ENCODE peak calls at places on chromosomes 6 and 20, in six cellular contexts. T is colonic mucosa, K is esophagus muscularis mucosa, J is choroid plexus epithelial cell, Z is heart left ventricle, A is endothelial cell. P is an unnamed sample.

GRCh38 chr6:63049216-63049615 is 162.1 kb upstream of the FKBP1C start:
- DNase-seq in T (no peak), K (no peak), J (no peak), Z (no peak), A (no peak), P (no peak)

GRCh38 chr6:36970892-36971842 is 14.8 kb downstream of the MTCH1 start:
- DNase-seq in T (no peak), K (no peak), J (no peak), Z (no peak), A (no peak), P (no peak)

GRCh38 chr6:6811151-6812002 is 222.9 kb downstream of the LY86 start:
- DNase-seq in T (peak), K (no peak), J (peak), Z (no peak), A (peak), P (no peak)

GRCh38 chr6:136411028-136411329 is 121.3 kb upstream of the BCLAF1 start:
- DNase-seq in T (no peak), K (no peak), J (no peak), Z (no peak), A (no peak), P (no peak)

GRCh38 chr6:138257638-138258040 is 39.3 kb upstream of the PBOV1 start:
- DNase-seq in T (no peak), K (no peak), J (no peak), Z (no peak), A (no peak), P (no peak)

GRCh38 chr20:37335642-37336368 is 10.1 kb upstream of the SRC start:
- DNase-seq in T (no peak), K (no peak), J (peak), Z (no peak), A (no peak), P (no peak)

GRCh38 chr20:44123874-44124535 is 63.0 kb downstream of the JPH2 start:
- DNase-seq in T (no peak), K (no peak), J (no peak), Z (no peak), A (no peak), P (no peak)

GRCh38 chr20:3367125-3367524 is 40.3 kb downstream of the DNAAF9 start:
- DNase-seq in T (no peak), K (no peak), J (no peak), Z (no peak), A (no peak), P (no peak)

GRCh38 chr6:80214436-80215022 is 108.1 kb downstream of the BCKDHB start:
- DNase-seq in T (peak), K (no peak), J (peak), Z (no peak), A (peak), P (peak)

GRCh38 chr6:12748815-12749521 is 32.4 kb downstream of the PHACTR1 start:
- DNase-seq in T (no peak), K (no peak), J (no peak), Z (no peak), A (peak), P (peak)

GRCh38 chr6:16130437-16130891 is 1.6 kb downstream of the MYLIP start:
- DNase-seq in T (peak), K (no peak), J (peak), Z (no peak), A (no peak), P (no peak)

GRCh38 chr20:3494218-3494617 is 23.4 kb downstream of the ATRN start:
- DNase-seq in T (no peak), K (no peak), J (no peak), Z (no peak), A (no peak), P (no peak)

GRCh38 chr20:39676857-39677351 is 714.8 kb downstream of the DHX35 start:
- DNase-seq in T (peak), K (no peak), J (no peak), Z (no peak), A (no peak), P (no peak)

GRCh38 chr6:33438978-33439594 is 15.3 kb upstream of the ZBTB9 start:
- DNase-seq in T (no peak), K (no peak), J (no peak), Z (no peak), A (no peak), P (no peak)

GRCh38 chr6:51025082-51025777 is 206.6 kb downstream of the TFAP2B start:
- DNase-seq in T (no peak), K (no peak), J (no peak), Z (no peak), A (no peak), P (no peak)

GRCh38 chr6:32816746-32817204 is at the start of gene HLA-DOB:
- DNase-seq in T (no peak), K (peak), J (peak), Z (no peak), A (no peak), P (no peak)

GRCh38 chr6:105458552-105458951 is 55.7 kb upstream of the PREP start:
- DNase-seq in T (no peak), K (no peak), J (peak), Z (no peak), A (no peak), P (no peak)

GRCh38 chr20:11906626-11907480 is 10.8 kb upstream of the BTBD3 start:
- DNase-seq in T (no peak), K (no peak), J (no peak), Z (no peak), A (no peak), P (no peak)

GRCh38 chr20:63686492-63687321 is 9.7 kb upstream of the TNFRSF6B start:
- DNase-seq in T (peak), K (peak), J (peak), Z (peak), A (no peak), P (no peak)

GRCh38 chr6:128919831-128920230 is 36.9 kb downstream of the LAMA2 start:
- DNase-seq in T (no peak), K (no peak), J (no peak), Z (no peak), A (no peak), P (no peak)

GRCh38 chr6:166004491-166005275 is 163.0 kb downstream of the TBXT start:
- DNase-seq in T (no peak), K (peak), J (no peak), Z (no peak), A (no peak), P (no peak)

GRCh38 chr6:93801101-93801847 is 381.9 kb upstream of the EPHA7 start:
- DNase-seq in T (no peak), K (no peak), J (no peak), Z (no peak), A (no peak), P (no peak)

GRCh38 chr20:48717095-48717958 is 110.5 kb downstream of the PREX1 start:
- DNase-seq in T (no peak), K (no peak), J (no peak), Z (no peak), A (no peak), P (no peak)

GRCh38 chr20:4835244-4836177 is 113.8 kb downstream of the PRND start:
- DNase-seq in T (peak), K (no peak), J (peak), Z (peak), A (no peak), P (no peak)

GRCh38 chr6:5999688-6000608 is 6.8 kb downstream of the NRN1 start:
- DNase-seq in T (no peak), K (no peak), J (no peak), Z (no peak), A (peak), P (peak)

GRCh38 chr20:20519269-20519668 is 151.4 kb downstream of the INSM1 start:
- DNase-seq in T (peak), K (no peak), J (no peak), Z (no peak), A (no peak), P (no peak)

GRCh38 chr6:35742842-35743241 is 6.0 kb downstream of the ARMC12 start:
- DNase-seq in T (no peak), K (no peak), J (no peak), Z (no peak), A (no peak), P (no peak)
- TF ChIP-seq CTCF in T (no peak), K (no peak), J (peak), Z (no peak), A (no peak), P (no peak)

GRCh38 chr6:127547909-127548649 is 28.9 kb upstream of the C6orf58 start:
- DNase-seq in T (no peak), K (no peak), J (peak), Z (no peak), A (no peak), P (no peak)
- TF ChIP-seq CTCF in T (no peak), K (no peak), J (peak), Z (peak), A (no peak), P (no peak)

DNA sequence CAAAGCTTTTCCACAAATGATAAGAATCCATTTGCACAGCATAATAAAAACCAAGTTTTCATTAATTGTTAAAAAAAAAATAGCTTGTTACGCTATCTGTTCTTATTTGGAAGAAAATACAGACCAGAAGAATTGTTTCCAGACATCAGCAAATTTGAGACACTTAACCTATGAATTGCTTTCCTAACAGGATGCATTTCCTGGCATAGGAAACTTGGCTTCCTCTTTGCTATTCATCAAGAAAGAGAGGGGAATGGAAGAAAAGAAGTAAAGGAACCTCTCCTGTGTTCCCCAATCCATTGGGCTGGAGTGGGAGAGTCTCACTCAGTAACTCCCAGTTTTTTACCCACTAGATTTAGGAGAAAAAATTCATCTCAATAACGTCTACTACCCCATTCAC is 150.4 kb downstream of the COL21A1 start:
- DNase-seq in T (no peak), K (no peak), J (no peak), Z (no peak), A (no peak), P (no peak)
- TF ChIP-seq CTCF in T (no peak), K (no peak), J (no peak), Z (no peak), A (no peak), P (no peak)

GRCh38 chr20:25683050-25683449 is 13.6 kb downstream of the ZNF337 start:
- DNase-seq in T (no peak), K (peak), J (no peak), Z (no peak), A (no peak), P (no peak)

GRCh38 chr20:25686081-25687077 is 10.3 kb downstream of the ZNF337 start:
- DNase-seq in T (no peak), K (peak), J (no peak), Z (no peak), A (no peak), P (no peak)

DNA sequence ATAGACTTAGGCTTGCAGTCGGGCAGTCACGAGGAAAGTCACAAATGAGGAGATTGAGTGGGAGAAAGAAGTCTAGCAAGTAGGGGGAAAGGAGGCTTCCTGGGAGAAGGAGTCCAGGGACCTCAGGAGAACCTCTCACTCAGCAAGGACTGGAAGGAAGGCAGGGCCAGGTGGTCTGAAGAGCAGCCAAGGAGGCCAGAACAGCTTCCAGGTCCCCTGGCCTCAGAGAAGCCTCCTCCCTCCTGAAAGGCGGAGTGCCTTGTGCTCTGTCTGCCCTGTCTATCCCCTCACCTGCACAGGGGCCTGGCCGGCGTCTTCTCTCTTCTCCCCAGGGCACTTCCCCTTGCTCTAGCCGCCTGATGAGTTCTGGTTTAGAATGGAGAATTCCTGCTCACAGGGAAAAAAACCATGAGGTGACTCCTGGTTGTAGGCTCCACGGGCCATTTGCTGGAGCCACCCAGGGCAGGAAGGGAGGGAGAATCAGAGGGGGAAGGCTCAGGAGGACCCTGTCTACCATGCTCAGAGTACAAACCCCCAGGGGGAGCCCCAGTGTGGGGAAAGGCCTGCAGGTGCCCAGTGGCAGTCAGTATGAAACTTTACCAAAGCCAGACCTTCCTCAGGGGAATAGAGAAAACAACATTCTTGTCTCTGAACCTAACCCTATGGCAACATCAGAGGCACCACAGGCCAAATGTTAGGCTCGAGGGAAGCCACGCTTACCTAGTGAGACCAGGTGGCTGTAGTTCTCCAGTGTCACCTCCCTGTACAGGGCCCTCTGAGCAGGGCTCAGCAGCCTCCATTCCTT is 11.2 kb downstream of the ZNF337 start:
- DNase-seq in T (no peak), K (peak), J (no peak), Z (no peak), A (no peak), P (no peak)
- TF ChIP-seq CTCF in T (no peak), K (no peak), J (no peak), Z (no peak), A (no peak), P (no peak)

GRCh38 chr6:53702316-53702715 is 36.8 kb upstream of the KLHL31 start:
- DNase-seq in T (no peak), K (peak), J (no peak), Z (no peak), A (no peak), P (no peak)
- TF ChIP-seq CTCF in T (no peak), K (no peak), J (no peak), Z (no peak), A (no peak), P (no peak)

GRCh38 chr20:47411161-47411560 is 54.7 kb upstream of the ZMYND8 start:
- DNase-seq in T (no peak), K (no peak), J (no peak), Z (peak), A (no peak), P (no peak)

GRCh38 chr20:47405775-47406325 is 49.4 kb upstream of the ZMYND8 start:
- DNase-seq in T (no peak), K (no peak), J (no peak), Z (no peak), A (no peak), P (no peak)

GRCh38 chr20:47412073-47412472 is 55.6 kb upstream of the ZMYND8 start:
- DNase-seq in T (no peak), K (no peak), J (no peak), Z (no peak), A (no peak), P (no peak)

DNA sequence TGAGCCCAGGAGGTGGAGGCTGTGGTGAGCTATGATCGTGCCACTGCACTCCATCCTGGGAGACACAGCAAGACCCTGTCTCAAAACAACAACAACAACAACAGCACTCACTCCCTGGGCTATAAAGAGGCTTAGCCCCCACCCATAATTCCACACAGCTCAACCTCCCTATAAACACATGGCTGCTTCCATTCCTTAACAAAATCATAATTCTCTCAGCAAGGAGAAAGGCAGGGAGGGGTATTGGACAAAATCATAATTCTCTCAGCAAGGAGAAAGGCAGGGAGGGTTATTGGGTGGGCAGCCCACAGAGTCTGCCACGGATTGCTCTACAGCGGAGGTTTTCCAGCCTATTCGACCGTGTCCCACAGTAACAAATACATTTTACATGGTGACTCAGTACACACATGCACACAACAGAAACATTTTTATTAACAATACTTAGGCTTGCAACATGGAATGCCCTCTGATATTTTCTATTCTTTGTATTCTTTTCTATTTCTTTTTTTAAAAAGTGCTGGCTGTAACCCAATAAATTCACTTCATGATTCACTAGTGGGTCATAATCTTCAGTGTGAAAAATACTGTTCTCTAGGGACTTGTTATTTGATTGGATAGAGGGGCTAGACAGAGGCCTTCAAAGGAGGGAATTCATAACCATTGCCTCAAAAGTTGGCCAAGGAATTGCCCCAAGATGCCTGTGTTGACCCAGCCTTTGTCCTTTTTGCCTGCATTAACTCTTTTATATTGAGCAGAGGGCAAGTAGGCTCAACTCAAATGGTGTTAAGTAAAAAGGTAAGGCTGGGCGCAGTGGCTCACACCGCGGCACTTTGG is 50.6 kb upstream of the ZMYND8 start:
- DNase-seq in T (no peak), K (no peak), J (peak), Z (no peak), A (no peak), P (no peak)
- TF ChIP-seq CTCF in T (no peak), K (no peak), J (no peak), Z (no peak), A (no peak), P (no peak)

GRCh38 chr6:47631248-47632196 is 66.9 kb upstream of the ADGRF4 start:
- DNase-seq in T (peak), K (no peak), J (peak), Z (no peak), A (no peak), P (no peak)
- TF ChIP-seq CTCF in T (peak), K (peak), J (peak), Z (peak), A (peak), P (peak)

GRCh38 chr6:160139420-160139851 is 17.8 kb downstream of the SLC22A1 start:
- DNase-seq in T (no peak), K (peak), J (peak), Z (no peak), A (no peak), P (no peak)
- TF ChIP-seq CTCF in T (no peak), K (no peak), J (no peak), Z (no peak), A (no peak), P (no peak)

DNA sequence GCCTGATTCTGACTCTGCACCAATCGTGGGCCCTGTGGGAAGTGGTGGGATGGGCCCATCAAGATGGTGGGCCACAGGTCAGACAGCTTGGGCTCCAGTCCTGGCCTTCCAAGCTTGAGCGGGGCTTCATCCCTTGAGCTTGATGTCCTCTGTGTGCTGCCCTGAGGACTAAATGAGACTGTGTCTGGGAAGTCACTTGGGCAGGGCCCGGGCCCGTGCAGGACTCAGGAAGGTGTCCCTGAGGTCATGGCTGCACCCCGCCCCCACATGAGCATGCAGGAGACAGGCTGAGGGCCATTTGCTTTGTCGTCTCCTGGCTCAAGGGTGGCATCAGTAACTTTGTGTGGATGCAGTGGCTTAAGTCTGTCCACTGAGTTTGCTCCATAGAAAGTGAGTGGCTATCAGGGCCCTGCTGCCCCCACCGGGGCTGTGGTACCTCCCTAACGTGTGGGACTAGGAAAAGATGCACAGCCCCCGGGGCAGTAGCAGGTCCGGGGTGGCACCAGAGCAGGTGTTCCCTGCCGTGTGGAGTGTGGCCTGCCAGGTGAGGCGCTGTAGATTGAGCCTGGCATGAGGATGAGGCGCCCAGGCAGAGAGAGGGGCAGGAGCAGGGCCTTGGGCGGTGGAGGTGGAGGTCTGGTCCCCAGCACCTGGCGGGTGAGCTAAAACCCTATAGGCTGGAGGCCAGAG is 298.6 kb downstream of the TAF4 start:
- DNase-seq in T (no peak), K (no peak), J (no peak), Z (no peak), A (no peak), P (no peak)
- TF ChIP-seq CTCF in T (no peak), K (no peak), J (no peak), Z (no peak), A (no peak), P (no peak)